ENCODE peak calls at places on chromosomes 7 and 10, in ten cellular contexts. L, H, G, E, C, Q, X, M, W and K are unnamed samples.

GRCh38 chr10:54064215-54064614 is 736.8 kb downstream of the PCDH15 start:
- DNase-seq in M (no peak), E (no peak), X (no peak), W (no peak), H (no peak), Q (no peak), L (no peak), C (no peak), G (no peak), K (no peak)

GRCh38 chr7:108603922-108604684 is 34.4 kb downstream of the DNAJB9 start:
- DNase-seq in C (no peak), H (no peak), L (no peak), G (no peak), E (no peak), M (no peak), Q (no peak), X (no peak), W (no peak), K (no peak)

GRCh38 chr7:22572937-22573336 is 72.9 kb upstream of the STEAP1B start:
- DNase-seq in M (no peak), X (no peak), L (no peak), W (no peak), E (peak), H (no peak), Q (no peak), C (peak), G (peak), K (no peak)

GRCh38 chr7:121020652-121021051 is 32.1 kb downstream of the CPED1 start:
- DNase-seq in M (no peak), G (peak), X (no peak), L (no peak), C (peak), H (no peak), W (peak), Q (no peak), E (peak), K (no peak)

GRCh38 chr10:99573806-99574205 is 41.1 kb downstream of the NKX2-3 start:
- DNase-seq in C (no peak), W (no peak), Q (no peak), G (no peak), M (no peak), X (no peak), E (no peak), H (no peak), L (no peak), K (no peak)

GRCh38 chr7:108158766-108159165 is 28.6 kb upstream of the LAMB4 start:
- DNase-seq in W (no peak), L (no peak), X (no peak), H (no peak), G (peak), C (peak), Q (no peak), M (no peak), E (peak), K (no peak)

GRCh38 chr10:17122052-17122451 is 7.6 kb downstream of the CUBN start:
- DNase-seq in X (no peak), M (no peak), C (no peak), Q (no peak), G (peak), W (no peak), L (no peak), H (no peak), E (peak), K (no peak)

GRCh38 chr10:80413152-80413996 is 5.0 kb downstream of the PRXL2A start:
- DNase-seq in X (no peak), E (peak), H (no peak), C (peak), M (no peak), G (peak), L (no peak), Q (peak), W (peak), K (peak)

GRCh38 chr7:135714534-135715009 is 13.4 kb downstream of the SLC13A4 start:
- DNase-seq in L (no peak), W (peak), G (peak), C (peak), Q (no peak), X (no peak), H (no peak), M (no peak), E (peak), K (no peak)

GRCh38 chr7:130721486-130722277 is 12.3 kb downstream of the KLF14 start:
- DNase-seq in L (peak), M (no peak), G (peak), C (peak), H (peak), Q (peak), X (peak), E (peak), W (peak), K (peak)

GRCh38 chr10:52314007-52314821 is at the start of gene DKK1:
- DNase-seq in E (peak), L (no peak), M (no peak), W (peak), G (peak), X (no peak), Q (peak), C (peak), H (no peak), K (peak)